ENCODE peak calls at places on chromosomes 6 and 20, in five cellular contexts. One of them, this sample, is unnamed.

GRCh38 chr6:137202078-137202477 is 17.1 kb downstream of the IFNGR1 start:
- DNase-seq in H9: no peak
- DNase-seq in trophoblast cell: peak
- DNase-seq in H1: no peak
- DNase-seq in mesenchymal stem cell: no peak
- DNase-seq in this sample: no peak

GRCh38 chr20:32784369-32785080 is 22.3 kb downstream of the DNMT3B start:
- DNase-seq in H1: no peak
- DNase-seq in mesenchymal stem cell: no peak
- DNase-seq in H9: no peak
- DNase-seq in trophoblast cell: peak
- DNase-seq in this sample: no peak

GRCh38 chr20:40908311-40908710 is 120.3 kb upstream of the TOP1 start:
- DNase-seq in H1: no peak
- DNase-seq in H9: no peak
- DNase-seq in trophoblast cell: no peak
- DNase-seq in mesenchymal stem cell: no peak
- DNase-seq in this sample: no peak

GRCh38 chr20:42018979-42019378 is 400.8 kb upstream of the CHD6 start:
- DNase-seq in H1: no peak
- DNase-seq in mesenchymal stem cell: no peak
- DNase-seq in trophoblast cell: no peak
- DNase-seq in H9: peak
- DNase-seq in this sample: no peak

GRCh38 chr6:168247456-168248147 is 72.0 kb downstream of the DACT2 start:
- DNase-seq in H9: no peak
- DNase-seq in mesenchymal stem cell: peak
- DNase-seq in trophoblast cell: no peak
- DNase-seq in H1: no peak
- DNase-seq in this sample: no peak

GRCh38 chr20:7703436-7703835 is 236.8 kb downstream of the HAO1 start:
- DNase-seq in trophoblast cell: no peak
- DNase-seq in H1: no peak
- DNase-seq in H9: no peak
- DNase-seq in mesenchymal stem cell: no peak
- DNase-seq in this sample: no peak

GRCh38 chr6:163398104-163398503 is 16.4 kb upstream of the QKI start:
- DNase-seq in H1: no peak
- DNase-seq in mesenchymal stem cell: peak
- DNase-seq in trophoblast cell: no peak
- DNase-seq in H9: no peak
- DNase-seq in this sample: no peak

GRCh38 chr6:86107985-86108384 is 465.3 kb upstream of the SYNCRIP start:
- DNase-seq in trophoblast cell: no peak
- DNase-seq in mesenchymal stem cell: no peak
- DNase-seq in H1: no peak
- DNase-seq in H9: no peak
- DNase-seq in this sample: no peak

GRCh38 chr6:106099235-106099537 is 13.1 kb downstream of the PRDM1 start:
- DNase-seq in trophoblast cell: no peak
- DNase-seq in mesenchymal stem cell: peak
- DNase-seq in H1: no peak
- DNase-seq in H9: no peak
- DNase-seq in this sample: no peak

GRCh38 chr6:12395898-12396297 is 105.7 kb downstream of the EDN1 start:
- DNase-seq in H9: no peak
- DNase-seq in H1: no peak
- DNase-seq in trophoblast cell: no peak
- DNase-seq in mesenchymal stem cell: no peak
- DNase-seq in this sample: no peak

GRCh38 chr6:106359989-106360409 is 518 bp upstream of the CRYBG1 start:
- DNase-seq in H9: no peak
- DNase-seq in H1: no peak
- DNase-seq in mesenchymal stem cell: no peak
- DNase-seq in trophoblast cell: no peak
- DNase-seq in this sample: no peak

GRCh38 chr6:168123165-168123911 is 44.3 kb upstream of the FRMD1 start:
- DNase-seq in trophoblast cell: no peak
- DNase-seq in H1: no peak
- DNase-seq in mesenchymal stem cell: no peak
- DNase-seq in H9: peak
- DNase-seq in this sample: no peak

GRCh38 chr20:16877053-16877554 is 128.9 kb downstream of the OTOR start:
- DNase-seq in trophoblast cell: no peak
- DNase-seq in H1: no peak
- DNase-seq in H9: no peak
- DNase-seq in mesenchymal stem cell: no peak
- DNase-seq in this sample: no peak

GRCh38 chr6:146864885-146865284 is 266.1 kb downstream of the ADGB start:
- DNase-seq in H1: no peak
- DNase-seq in trophoblast cell: no peak
- DNase-seq in H9: no peak
- DNase-seq in mesenchymal stem cell: no peak
- DNase-seq in this sample: no peak

GRCh38 chr6:122717350-122717749 is 62.2 kb upstream of the FABP7 start:
- DNase-seq in trophoblast cell: no peak
- DNase-seq in mesenchymal stem cell: peak
- DNase-seq in H1: no peak
- DNase-seq in H9: no peak
- DNase-seq in this sample: peak

GRCh38 chr20:2814587-2815051 is at the start of gene C20orf141:
- DNase-seq in H1: no peak
- DNase-seq in mesenchymal stem cell: peak
- DNase-seq in H9: no peak
- DNase-seq in trophoblast cell: peak
- DNase-seq in this sample: no peak

DNA sequence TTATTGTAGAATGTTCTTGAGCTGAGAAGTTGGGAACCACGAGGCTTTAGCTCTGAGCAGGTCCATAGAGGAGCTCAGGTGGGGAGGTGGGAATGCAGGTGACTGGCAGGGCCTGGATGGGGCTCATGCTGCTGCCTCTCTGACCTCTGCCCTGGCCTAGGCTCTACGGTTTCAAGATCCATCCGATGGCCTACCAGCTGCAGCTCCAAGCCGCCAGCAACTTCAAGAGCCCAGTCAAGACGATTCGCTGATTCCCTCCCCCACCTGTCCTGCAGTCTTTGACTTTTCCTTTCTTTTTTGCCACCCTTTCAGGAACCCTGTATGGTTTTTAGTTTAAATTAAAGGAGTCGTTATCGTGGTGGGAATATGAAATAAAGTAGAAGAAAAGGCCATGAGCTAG is at the start of gene LY6G5B:
- DNase-seq in trophoblast cell: no peak
- DNase-seq in mesenchymal stem cell: no peak
- DNase-seq in H9: no peak
- DNase-seq in H1: no peak
- DNase-seq in this sample: no peak
- H2BK120ac ChIP-seq in trophoblast cell: no peak
- H2BK120ac ChIP-seq in mesenchymal stem cell: no peak
- H2BK120ac ChIP-seq in H9: no peak
- H2BK120ac ChIP-seq in H1: no peak
- H2BK120ac ChIP-seq in this sample: peak

DNA sequence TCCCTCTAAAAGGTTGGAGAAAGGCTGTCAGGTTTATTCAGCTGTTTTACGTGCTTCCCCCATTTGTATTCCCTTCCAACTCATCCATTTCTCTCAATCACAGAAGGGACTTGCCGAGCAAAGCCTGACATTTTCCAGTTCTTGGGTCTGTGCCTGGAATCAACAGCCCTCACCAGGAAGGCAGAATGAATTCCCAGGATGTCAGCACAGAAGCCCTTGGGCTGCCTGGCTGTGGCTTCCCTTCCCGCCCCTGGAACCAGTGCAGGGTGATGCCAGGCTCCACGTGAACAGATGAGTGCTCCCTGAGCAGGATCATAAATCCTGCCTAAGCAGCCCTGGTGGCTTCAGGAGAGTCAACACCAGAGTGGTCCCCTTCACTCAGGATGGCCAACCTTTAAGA is 86.1 kb upstream of the CD83 start:
- DNase-seq in trophoblast cell: no peak
- DNase-seq in mesenchymal stem cell: no peak
- DNase-seq in H9: no peak
- DNase-seq in H1: no peak
- DNase-seq in this sample: no peak
- H2BK12ac ChIP-seq in trophoblast cell: no peak
- H2BK12ac ChIP-seq in mesenchymal stem cell: no peak
- H2BK12ac ChIP-seq in H9: no peak
- H2BK12ac ChIP-seq in H1: no peak
- H2BK12ac ChIP-seq in this sample: no peak

DNA sequence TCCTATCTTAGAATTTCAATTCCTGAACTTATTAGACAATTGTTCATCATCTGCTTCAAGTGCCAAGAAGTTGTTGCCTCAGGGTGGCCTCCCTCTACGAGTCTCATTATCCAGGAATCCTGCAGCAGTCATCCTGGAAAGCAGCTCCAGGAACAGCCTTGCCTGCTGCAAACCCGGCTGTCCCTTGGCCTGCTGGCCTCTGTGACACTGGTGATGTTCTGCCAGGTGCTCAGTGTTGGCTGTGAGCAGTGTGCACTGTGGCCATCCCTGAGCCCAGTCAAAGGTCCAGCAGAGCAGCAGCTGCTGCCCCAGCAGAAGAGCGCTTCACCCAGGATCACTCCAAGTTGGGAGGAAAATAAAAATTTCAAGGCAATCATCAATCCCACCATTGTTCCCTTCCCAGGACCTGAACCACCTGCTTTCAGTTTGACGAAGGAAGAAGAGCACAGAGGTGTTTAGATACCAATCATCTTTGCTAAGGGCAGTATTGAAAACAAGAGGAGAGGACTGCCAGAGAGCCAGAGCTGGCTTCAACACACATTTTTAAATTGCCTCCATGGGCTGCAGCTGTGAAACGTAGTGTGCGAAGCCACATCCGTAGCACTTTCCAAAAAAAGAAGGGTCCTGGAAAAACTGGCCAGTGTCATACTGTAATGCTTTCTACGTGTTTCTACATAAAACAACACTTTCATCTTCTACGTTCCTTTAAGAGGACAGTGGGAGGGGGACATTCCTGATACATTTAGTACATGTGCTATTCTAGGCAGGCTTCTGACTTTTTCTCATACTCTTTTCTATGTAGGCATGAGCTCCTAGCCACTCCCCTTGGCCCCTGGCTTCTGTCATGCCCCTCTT is 7.2 kb upstream of the FAM50B start:
- DNase-seq in H9: no peak
- DNase-seq in H1: no peak
- DNase-seq in trophoblast cell: peak
- DNase-seq in mesenchymal stem cell: peak
- DNase-seq in this sample: no peak
- H4K91ac ChIP-seq in H9: no peak
- H4K91ac ChIP-seq in H1: no peak
- H4K91ac ChIP-seq in trophoblast cell: no peak
- H4K91ac ChIP-seq in mesenchymal stem cell: no peak
- H4K91ac ChIP-seq in this sample: no peak

GRCh38 chr6:34665019-34665418 is 31.5 kb downstream of the ILRUN start:
- DNase-seq in H1: no peak
- DNase-seq in mesenchymal stem cell: no peak
- DNase-seq in trophoblast cell: peak
- DNase-seq in H9: no peak
- DNase-seq in this sample: no peak
- H2BK120ac ChIP-seq in H1: no peak
- H2BK120ac ChIP-seq in mesenchymal stem cell: peak
- H2BK120ac ChIP-seq in trophoblast cell: no peak
- H2BK120ac ChIP-seq in H9: no peak
- H2BK120ac ChIP-seq in this sample: no peak

GRCh38 chr6:14001329-14002012 is 76.7 kb downstream of the RNF182 start:
- DNase-seq in H9: no peak
- DNase-seq in trophoblast cell: peak
- DNase-seq in H1: no peak
- DNase-seq in mesenchymal stem cell: peak
- DNase-seq in this sample: no peak
- H2BK12ac ChIP-seq in H9: no peak
- H2BK12ac ChIP-seq in trophoblast cell: no peak
- H2BK12ac ChIP-seq in H1: no peak
- H2BK12ac ChIP-seq in mesenchymal stem cell: peak
- H2BK12ac ChIP-seq in this sample: no peak

GRCh38 chr6:151391021-151391470 is 313 bp downstream of the ZBTB2 start:
- DNase-seq in mesenchymal stem cell: peak
- DNase-seq in H9: peak
- DNase-seq in trophoblast cell: peak
- DNase-seq in H1: no peak
- DNase-seq in this sample: peak

GRCh38 chr6:151390276-151391020 is 911 bp downstream of the ZBTB2 start:
- DNase-seq in mesenchymal stem cell: peak
- DNase-seq in trophoblast cell: peak
- DNase-seq in H9: peak
- DNase-seq in H1: peak
- DNase-seq in this sample: peak

GRCh38 chr6:151387581-151387980 is 3.8 kb downstream of the ZBTB2 start:
- DNase-seq in H1: no peak
- DNase-seq in H9: no peak
- DNase-seq in trophoblast cell: no peak
- DNase-seq in mesenchymal stem cell: peak
- DNase-seq in this sample: no peak

GRCh38 chr6:151389640-151390275 is 1.6 kb downstream of the ZBTB2 start:
- DNase-seq in H1: no peak
- DNase-seq in H9: peak
- DNase-seq in trophoblast cell: peak
- DNase-seq in mesenchymal stem cell: peak
- DNase-seq in this sample: no peak

GRCh38 chr6:151388997-151389639 is 2.2 kb downstream of the ZBTB2 start:
- DNase-seq in H1: no peak
- DNase-seq in H9: no peak
- DNase-seq in trophoblast cell: no peak
- DNase-seq in mesenchymal stem cell: no peak
- DNase-seq in this sample: no peak
- H4K91ac ChIP-seq in H1: no peak
- H4K91ac ChIP-seq in H9: no peak
- H4K91ac ChIP-seq in trophoblast cell: peak
- H4K91ac ChIP-seq in mesenchymal stem cell: no peak
- H4K91ac ChIP-seq in this sample: no peak

GRCh38 chr6:22099241-22099640 is 197.6 kb downstream of the PRL start:
- DNase-seq in mesenchymal stem cell: no peak
- DNase-seq in H9: no peak
- DNase-seq in H1: no peak
- DNase-seq in trophoblast cell: no peak
- DNase-seq in this sample: no peak

GRCh38 chr6:22095886-22096285 is 200.9 kb downstream of the PRL start:
- DNase-seq in trophoblast cell: no peak
- DNase-seq in H9: no peak
- DNase-seq in H1: no peak
- DNase-seq in mesenchymal stem cell: peak
- DNase-seq in this sample: no peak

GRCh38 chr6:22101163-22101562 is 195.7 kb downstream of the PRL start:
- DNase-seq in trophoblast cell: no peak
- DNase-seq in H9: no peak
- DNase-seq in mesenchymal stem cell: no peak
- DNase-seq in H1: no peak
- DNase-seq in this sample: no peak

GRCh38 chr6:22099923-22100322 is 196.9 kb downstream of the PRL start:
- DNase-seq in trophoblast cell: no peak
- DNase-seq in H9: no peak
- DNase-seq in H1: no peak
- DNase-seq in mesenchymal stem cell: no peak
- DNase-seq in this sample: no peak

DNA sequence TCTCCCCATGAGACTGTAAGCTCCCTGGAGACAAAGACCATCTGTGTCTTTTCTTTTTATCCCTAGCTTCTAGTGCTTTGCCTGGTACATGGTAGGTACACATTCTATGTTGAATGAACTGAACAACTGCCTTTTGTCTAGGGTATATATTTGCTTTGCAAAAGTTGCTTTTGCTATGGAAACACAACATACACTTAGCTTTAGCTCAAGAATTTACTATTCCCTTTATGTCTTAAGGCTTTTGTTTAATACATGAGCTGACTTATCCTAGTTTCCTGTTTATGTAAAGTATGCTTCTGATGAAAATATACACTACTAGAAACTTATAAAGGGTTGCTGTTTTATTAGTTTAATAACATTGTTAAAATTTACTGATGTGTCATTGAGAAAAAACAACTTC is 198.2 kb downstream of the PRL start:
- DNase-seq in H1: no peak
- DNase-seq in H9: no peak
- DNase-seq in mesenchymal stem cell: peak
- DNase-seq in trophoblast cell: no peak
- DNase-seq in this sample: no peak
- H2BK120ac ChIP-seq in H1: no peak
- H2BK120ac ChIP-seq in H9: no peak
- H2BK120ac ChIP-seq in mesenchymal stem cell: no peak
- H2BK120ac ChIP-seq in trophoblast cell: no peak
- H2BK120ac ChIP-seq in this sample: no peak